ENCODE peak calls at places on chromosome 1, in eight cellular contexts. L is SK-N-SH, E is heart left ventricle, R is mesendoderm, C is COR-L47, N is putamen, D is right lobe of liver, P is B cell. A is an unnamed sample.

GRCh38 chr1:98824724-98825123 is 163.2 kb downstream of the SNX7 start:
- DNase-seq in L (no peak), E (no peak), R (no peak), C (no peak), N (no peak), D (no peak), P (no peak), A (no peak)

GRCh38 chr1:154557939-154558609 is 388 bp downstream of the UBE2Q1 start:
- DNase-seq in L (no peak), E (peak; percentile 53), R (peak; percentile 43), C (no peak), N (no peak), D (peak; percentile 63), P (no peak), A (peak; percentile 94)

GRCh38 chr1:16166117-16166516 is 10.2 kb upstream of the EPHA2 start:
- DNase-seq in L (no peak), E (no peak), R (no peak), C (no peak), N (no peak), D (no peak), P (no peak), A (no peak)

GRCh38 chr1:15966081-15966955 is 9.6 kb downstream of the ZBTB17 start:
- DNase-seq in L (no peak), E (no peak), R (no peak), C (no peak), N (no peak), D (no peak), P (peak; percentile 81), A (no peak)

GRCh38 chr1:8218351-8219092 is 99.4 kb upstream of the SLC45A1 start:
- DNase-seq in L (no peak), E (no peak), R (no peak), C (no peak), N (no peak), D (no peak), P (no peak), A (peak; percentile 61)

GRCh38 chr1:28508435-28508754 is 2.6 kb downstream of the RCC1 start:
- DNase-seq in L (no peak), E (no peak), R (peak; percentile 47), C (no peak), N (no peak), D (no peak), P (no peak), A (no peak)

GRCh38 chr1:8193840-8194406 is 124.0 kb upstream of the SLC45A1 start:
- DNase-seq in L (no peak), E (no peak), R (no peak), C (no peak), N (no peak), D (no peak), P (no peak), A (no peak)

GRCh38 chr1:12591267-12591938 is 26.6 kb downstream of the DHRS3 start:
- DNase-seq in L (no peak), E (peak; percentile 77), R (no peak), C (no peak), N (no peak), D (peak; percentile 79), P (no peak), A (no peak)

GRCh38 chr1:8552820-8553397 is 235.0 kb downstream of the SLC45A1 start:
- DNase-seq in L (no peak), E (no peak), R (no peak), C (no peak), N (no peak), D (no peak), P (no peak), A (no peak)

GRCh38 chr1:231421616-231421970 is 494 bp downstream of the EGLN1 start:
- DNase-seq in L (no peak), E (peak; percentile 32), R (no peak), C (no peak), N (no peak), D (no peak), P (no peak), A (no peak)

GRCh38 chr1:97412155-97412554 is 508.7 kb downstream of the DPYD start:
- DNase-seq in L (no peak), E (no peak), R (no peak), C (no peak), N (no peak), D (no peak), P (no peak), A (no peak)

A was measured in left lung.